ENCODE peak calls at places on chromosomes 5 and 9, in five cellular contexts. A is IMR-90, N is coronary artery, M is neuronal stem cell, B is fibroblast of lung. X is an unnamed sample.

GRCh38 chr5:176578391-176578808 is 29.3 kb downstream of the CDHR2 start:
- DNase-seq in A (peak), N (no peak), M (peak), B (peak), X (peak)

GRCh38 chr5:132386644-132387286 is 17.3 kb downstream of the SLC22A5 start:
- DNase-seq in A (peak), N (peak), M (peak), B (peak), X (no peak)

GRCh38 chr5:87850843-87851242 is 417.8 kb downstream of the TMEM161B start:
- DNase-seq in A (no peak), N (no peak), M (no peak), B (peak), X (no peak)

GRCh38 chr5:173557123-173557903 is 59.1 kb downstream of the BOD1 start:
- DNase-seq in A (peak), N (no peak), M (no peak), B (no peak), X (no peak)

GRCh38 chr9:29514336-29514735 is 1941.1 kb upstream of the C9orf72 start:
- DNase-seq in A (no peak), N (no peak), M (no peak), B (no peak), X (no peak)

GRCh38 chr5:159120446-159120845 is 20.7 kb upstream of the EBF1 start:
- DNase-seq in A (no peak), N (no peak), M (no peak), B (no peak), X (no peak)

GRCh38 chr5:39178171-39178570 is 41.2 kb downstream of the FYB1 start:
- DNase-seq in A (peak), N (no peak), M (no peak), B (peak), X (no peak)

GRCh38 chr5:108380531-108381021 is 1.3 kb downstream of the FBXL17 start:
- DNase-seq in A (peak), N (peak), M (peak), B (peak), X (no peak)

GRCh38 chr9:127360205-127360604 is 36.8 kb upstream of the SLC2A8 start:
- DNase-seq in A (no peak), N (no peak), M (no peak), B (no peak), X (no peak)

GRCh38 chr5:106185661-106186081 is 1485.1 kb downstream of the EFNA5 start:
- DNase-seq in A (no peak), N (no peak), M (no peak), B (no peak), X (no peak)

GRCh38 chr5:17169507-17169906 is 47.9 kb upstream of the BASP1 start:
- DNase-seq in A (peak), N (no peak), M (no peak), B (peak), X (no peak)

DNA sequence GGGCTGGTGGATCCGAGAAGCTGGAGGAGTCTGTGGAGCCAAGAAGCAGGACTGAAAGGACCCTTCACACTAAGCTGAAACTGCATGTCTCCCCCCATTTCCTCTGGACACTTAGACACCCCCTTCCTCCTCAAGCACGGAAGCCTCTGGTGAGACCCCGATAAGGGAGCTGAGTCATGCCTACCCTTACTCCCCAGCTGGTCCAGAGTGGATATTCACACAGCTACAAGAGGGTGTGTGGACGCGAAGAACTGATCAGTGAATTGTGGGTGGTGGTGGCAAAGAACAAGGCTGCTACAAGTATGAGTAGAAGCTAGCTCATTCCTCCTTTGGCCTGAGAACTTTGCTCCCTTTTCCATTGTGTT is 4.3 kb downstream of the TLN1 start:
- DNase-seq in A (no peak), N (no peak), M (no peak), B (no peak), X (no peak)
- H3K4me3 ChIP-seq in A (peak), N (peak), M (no peak), B (peak), X (no peak)

GRCh38 chr5:51382759-51383493 is at the start of gene ISL1:
- DNase-seq in A (peak), N (no peak), M (peak), B (peak), X (no peak)
- H3K4me3 ChIP-seq in A (peak), N (peak), M (peak), B (peak), X (peak)

DNA sequence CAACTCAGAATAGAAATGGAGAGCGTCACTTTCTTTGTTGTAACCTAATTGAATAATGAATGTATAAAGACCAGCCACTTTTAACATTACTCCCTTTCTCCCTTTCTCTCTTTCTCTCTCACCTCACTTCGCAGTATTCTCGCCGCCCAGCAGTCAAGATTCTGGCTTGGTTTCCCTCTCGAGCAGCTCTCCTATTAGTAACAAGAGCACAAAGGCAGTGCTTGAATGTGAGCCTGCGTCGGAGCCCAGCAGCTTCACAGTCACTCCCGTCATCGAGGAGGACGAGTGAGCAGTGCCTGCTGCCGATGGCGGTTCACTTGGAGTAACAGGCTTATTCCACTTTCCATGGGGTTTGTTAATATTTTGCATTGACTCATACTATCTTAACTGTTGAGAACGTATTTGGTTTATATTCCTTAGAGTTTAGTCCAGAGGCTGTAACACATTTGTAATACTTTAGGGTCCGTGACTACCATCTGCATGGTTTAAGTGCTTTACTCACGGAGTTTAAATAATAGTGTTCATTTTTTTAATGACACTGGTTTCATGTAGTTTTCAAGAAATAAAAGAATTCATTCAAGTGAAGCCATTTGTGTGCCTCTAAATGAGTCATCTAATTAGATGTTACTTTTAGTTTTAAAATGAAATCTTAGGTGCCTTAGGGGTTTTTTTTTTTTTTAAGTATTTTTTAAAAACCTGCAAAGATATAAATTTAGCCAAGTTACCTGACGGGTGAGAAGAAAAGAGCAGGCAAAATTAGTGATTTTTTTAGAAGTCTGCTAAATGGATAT is 8.4 kb upstream of the DMRT3 start:
- DNase-seq in A (peak), N (no peak), M (no peak), B (no peak), X (no peak)
- H3K4me3 ChIP-seq in A (no peak), N (no peak), M (no peak), B (no peak), X (no peak)

GRCh38 chr5:98935206-98935605 is 6.4 kb upstream of the CHD1 start:
- DNase-seq in A (no peak), N (no peak), M (no peak), B (peak), X (no peak)

GRCh38 chr5:98930972-98931762 is 2.4 kb upstream of the CHD1 start:
- DNase-seq in A (no peak), N (no peak), M (no peak), B (no peak), X (no peak)

GRCh38 chr5:98934581-98934980 is 5.8 kb upstream of the CHD1 start:
- DNase-seq in A (peak), N (no peak), M (no peak), B (peak), X (no peak)

GRCh38 chr5:98936948-98937715 is 8.3 kb upstream of the CHD1 start:
- DNase-seq in A (no peak), N (no peak), M (no peak), B (peak), X (no peak)

DNA sequence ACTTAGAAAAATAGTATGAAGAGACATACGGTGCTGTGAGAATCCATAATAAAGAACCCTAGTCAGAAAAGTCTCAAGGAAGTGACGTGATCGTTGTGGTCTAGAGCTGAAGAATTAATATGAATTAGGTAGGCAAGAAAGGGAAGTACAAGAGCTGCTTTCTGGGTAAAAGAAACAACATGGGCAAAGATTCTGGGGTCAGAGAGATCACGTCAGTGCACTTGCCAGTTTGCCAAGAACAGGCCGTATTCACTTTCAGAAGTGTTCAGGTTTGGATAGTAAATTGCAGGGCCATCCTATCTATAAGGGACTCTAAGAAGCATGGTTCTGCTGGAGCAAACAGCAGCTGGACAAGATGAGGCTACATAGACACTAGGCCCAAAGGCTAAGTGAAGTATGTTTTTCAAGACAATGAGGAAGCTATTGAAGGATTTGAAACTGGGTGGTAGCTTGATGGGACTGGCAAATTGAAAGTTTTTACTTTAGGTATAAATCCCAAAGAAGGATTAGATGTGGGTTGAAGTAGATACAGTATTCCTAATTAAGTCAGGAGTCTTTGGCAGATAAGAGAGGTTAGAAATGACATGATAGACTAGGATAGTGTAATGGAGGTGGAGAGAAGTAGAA is 4.8 kb upstream of the CHD1 start:
- DNase-seq in A (no peak), N (no peak), M (no peak), B (no peak), X (no peak)
- H3K4me3 ChIP-seq in A (no peak), N (no peak), M (no peak), B (no peak), X (no peak)

DNA sequence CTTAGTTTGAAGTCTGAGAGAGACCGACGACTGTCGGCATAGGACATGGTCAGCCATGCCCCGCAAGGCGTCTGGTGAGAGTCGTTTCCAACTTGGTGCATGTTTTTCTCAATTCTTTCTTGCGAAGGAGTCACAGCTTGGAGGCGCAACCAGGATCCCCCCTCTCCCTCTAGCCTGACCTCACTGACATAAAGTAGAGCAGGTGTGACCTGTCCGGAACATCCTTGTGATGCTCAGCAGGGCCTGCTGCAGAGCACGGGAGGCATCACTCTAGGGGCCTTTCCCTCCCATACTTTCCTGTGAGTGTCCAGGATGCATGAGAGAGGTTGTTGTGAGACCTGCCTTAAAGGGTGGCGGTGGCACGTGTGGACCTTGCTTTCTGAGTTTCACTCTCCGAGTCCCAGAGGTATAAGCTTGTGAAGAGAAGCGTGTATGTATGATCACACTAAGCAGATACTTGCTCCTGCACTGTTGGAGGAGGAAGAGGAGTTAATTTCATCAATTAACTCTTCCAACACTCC is 5.0 kb downstream of the TENT4A start:
- DNase-seq in A (no peak), N (no peak), M (no peak), B (no peak), X (no peak)
- H3K4me3 ChIP-seq in A (no peak), N (no peak), M (no peak), B (no peak), X (no peak)

GRCh38 chr5:96932026-96932425 is 3.9 kb upstream of the LNPEP start:
- DNase-seq in A (no peak), N (no peak), M (no peak), B (no peak), X (no peak)
- H3K4me3 ChIP-seq in A (no peak), N (no peak), M (no peak), B (no peak), X (no peak)